ENCODE peak calls at places on chromosome 4, in six cellular contexts. I, H, U, V, E and F are unnamed samples.

GRCh38 chr4:150047546-150047945 is 30.7 kb upstream of the DCLK2 start:
- DNase-seq in U (no peak), H (no peak), V (no peak), I (no peak), E (no peak), F (no peak)

GRCh38 chr4:48042979-48043461 is 26.4 kb downstream of the NIPAL1 start:
- DNase-seq in V (no peak), H (no peak), E (no peak), U (no peak), I (no peak), F (no peak)

GRCh38 chr4:5887011-5887360 is 5.9 kb downstream of the CRMP1 start:
- DNase-seq in E (no peak), U (no peak), V (no peak), I (no peak), H (no peak), F (no peak)

GRCh38 chr4:6875431-6875831 is 34.2 kb upstream of the TBC1D14 start:
- DNase-seq in U (no peak), E (no peak), V (no peak), H (no peak), I (no peak), F (no peak)

GRCh38 chr4:95839891-95840290 is at the start of gene PDHA2:
- DNase-seq in U (peak), H (no peak), V (no peak), I (no peak), E (no peak), F (no peak)

GRCh38 chr4:25862411-25863346 is at the start of gene SEL1L3:
- DNase-seq in U (no peak), H (no peak), I (no peak), E (no peak), V (peak), F (no peak)

GRCh38 chr4:100826067-100826466 is 308.2 kb upstream of the EMCN start:
- DNase-seq in V (no peak), U (no peak), H (no peak), I (no peak), E (no peak), F (no peak)

GRCh38 chr4:121728066-121728465 is 31.3 kb upstream of the ANXA5 start:
- DNase-seq in E (peak), V (peak), U (no peak), I (no peak), H (no peak), F (peak)

GRCh38 chr4:15231265-15232091 is 196.4 kb upstream of the C1QTNF7 start:
- DNase-seq in E (peak), U (peak), H (peak), V (peak), I (peak), F (peak)

DNA sequence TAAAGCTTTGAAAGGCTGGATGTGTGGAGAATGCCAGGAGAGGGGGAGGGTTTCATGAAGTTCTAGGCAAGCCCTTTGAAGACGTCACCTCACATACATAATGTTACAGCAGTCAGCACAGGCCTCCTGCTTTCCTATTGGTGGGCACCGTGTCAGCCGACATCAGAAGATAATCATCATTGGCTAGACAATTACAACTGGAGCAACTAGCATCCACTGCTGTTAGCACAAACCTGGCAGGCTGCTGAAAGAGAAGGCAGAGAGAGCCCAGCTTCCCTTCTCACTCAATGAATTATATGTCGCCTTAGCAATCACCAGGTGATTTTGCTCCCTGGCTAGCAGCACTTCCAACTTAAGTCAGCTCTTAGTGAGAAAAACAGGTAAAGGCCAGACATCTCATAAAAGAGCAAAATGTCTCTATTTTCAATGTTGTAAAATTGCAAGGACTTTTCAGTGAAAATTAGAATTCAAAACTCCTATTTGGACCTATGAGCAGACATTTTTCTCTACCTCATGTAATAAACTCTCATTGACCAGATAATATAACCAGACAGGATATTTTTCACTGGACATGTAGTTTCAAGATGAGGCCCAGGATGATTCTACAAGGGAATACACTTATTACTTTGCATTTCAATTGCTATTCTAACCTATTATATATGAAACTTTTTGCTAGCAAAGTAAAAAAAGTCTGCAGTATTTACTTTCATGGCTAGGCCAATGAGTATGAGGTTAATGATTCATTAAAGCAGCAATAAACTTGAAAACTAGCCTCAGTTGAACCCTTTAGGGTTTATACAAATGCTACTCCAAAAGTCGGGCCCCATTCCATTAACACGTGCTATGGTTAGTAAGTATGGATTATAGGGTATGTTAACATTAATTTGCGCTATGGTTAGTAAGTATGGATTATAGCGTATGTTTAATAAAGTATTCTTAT is 4.3 kb downstream of the ELOVL6 start:
- DNase-seq in H (no peak), I (no peak), V (peak), U (peak), E (peak), F (peak)
- H3K4me3 ChIP-seq in H (no peak), I (no peak), V (no peak), U (no peak), E (no peak), F (no peak)

DNA sequence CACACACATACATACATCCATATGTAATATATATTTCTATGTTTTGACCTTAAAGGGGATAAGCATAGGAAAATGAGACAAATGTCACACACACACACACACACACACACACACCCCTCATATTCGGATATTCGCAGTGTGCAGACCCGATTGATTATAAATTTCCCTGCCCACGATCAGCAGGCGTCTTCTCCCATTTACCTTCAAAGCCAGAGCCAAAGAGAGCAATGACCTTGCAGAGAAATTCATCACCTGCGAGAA is 485 bp downstream of the GPRIN3 start:
- DNase-seq in I (no peak), V (no peak), U (no peak), E (no peak), H (no peak), F (no peak)
- H3K4me3 ChIP-seq in I (peak), V (peak), U (peak), E (peak), H (peak), F (peak)

GRCh38 chr4:56531149-56531770 is 25.7 kb downstream of the ARL9 start:
- DNase-seq in U (no peak), V (peak), I (no peak), E (no peak), H (no peak), F (no peak)

GRCh38 chr4:56531823-56532222 is 26.2 kb downstream of the ARL9 start:
- DNase-seq in V (peak), E (no peak), H (no peak), I (no peak), U (no peak), F (no peak)

GRCh38 chr4:56532239-56532638 is 26.6 kb downstream of the ARL9 start:
- DNase-seq in I (no peak), V (no peak), U (no peak), E (no peak), H (no peak), F (no peak)

GRCh38 chr4:56535915-56536314 is 30.3 kb downstream of the ARL9 start:
- DNase-seq in U (no peak), I (no peak), V (no peak), E (no peak), H (no peak), F (no peak)

GRCh38 chr4:56530269-56531148 is 24.9 kb downstream of the ARL9 start:
- DNase-seq in E (peak), H (no peak), I (peak), U (peak), V (peak), F (peak)
- H3K4me3 ChIP-seq in E (peak), H (peak), I (peak), U (peak), V (peak), F (peak)

GRCh38 chr4:40628888-40629287 is 776 bp downstream of the RBM47 start:
- DNase-seq in E (no peak), V (no peak), U (no peak), I (no peak), H (no peak), F (no peak)

GRCh38 chr4:40623707-40624106 is 6.0 kb downstream of the RBM47 start:
- DNase-seq in U (no peak), H (no peak), E (no peak), I (no peak), V (no peak), F (no peak)

GRCh38 chr4:40627540-40627939 is 2.1 kb downstream of the RBM47 start:
- DNase-seq in E (no peak), I (no peak), V (no peak), U (no peak), H (no peak), F (no peak)

GRCh38 chr4:40629401-40630334 is at the start of gene RBM47:
- DNase-seq in I (no peak), H (no peak), U (peak), V (peak), E (peak), F (peak)

DNA sequence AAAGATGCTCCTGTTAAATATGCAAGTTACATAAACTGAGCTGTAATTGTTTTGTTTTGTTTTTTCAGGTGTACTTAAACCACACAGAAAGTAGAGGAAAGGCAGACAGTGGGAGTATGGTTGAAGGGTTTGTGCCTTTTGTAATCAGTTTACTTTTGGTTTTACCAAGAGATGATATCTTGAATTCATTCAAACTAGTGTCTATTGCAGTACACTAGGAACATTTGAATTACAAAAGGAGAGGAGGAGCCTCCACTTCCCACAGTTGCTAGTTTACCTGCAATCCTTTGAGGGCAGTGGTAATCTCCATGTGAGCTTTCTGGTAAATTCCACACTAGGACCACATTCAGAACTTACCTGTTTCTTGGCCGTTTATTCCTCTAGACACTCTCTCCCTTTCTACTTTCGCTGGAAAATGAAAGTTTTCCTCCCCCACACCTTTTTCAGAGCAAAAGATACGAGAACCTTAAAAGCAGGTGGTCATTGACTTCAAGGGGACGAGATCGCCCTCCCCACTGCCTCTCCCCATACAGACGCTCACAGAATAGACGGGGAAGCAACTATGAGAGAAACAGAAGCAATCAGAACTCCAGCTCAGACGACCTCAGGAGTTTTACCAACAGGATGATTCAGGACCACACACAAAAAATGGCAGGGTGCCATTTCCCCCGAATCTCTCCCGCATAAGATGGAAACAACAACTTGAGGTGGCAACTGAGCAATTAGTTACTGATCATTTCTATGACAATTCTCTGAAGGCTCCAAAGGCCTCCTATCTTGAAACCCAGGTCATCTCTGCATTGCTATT is 3.3 kb downstream of the RBM47 start:
- DNase-seq in V (peak), I (no peak), U (no peak), H (no peak), E (no peak), F (no peak)
- H3K4me3 ChIP-seq in V (no peak), I (peak), U (peak), H (no peak), E (no peak), F (no peak)